ENCODE peak calls at places on chromosomes 6 and 20, in four cellular contexts. F, W, M and N are unnamed samples.

GRCh38 chr6:92810913-92811312 is 608.4 kb downstream of the EPHA7 start:
- DNase-seq in F (peak; percentile 32), M (no peak), W (no peak), N (no peak)

GRCh38 chr6:129852257-129852858 is 8.8 kb downstream of the TMEM244 start:
- DNase-seq in F (no peak), W (no peak), M (no peak), N (no peak)

GRCh38 chr20:45798935-45799642 is 7.3 kb downstream of the DNTTIP1 start:
- DNase-seq in F (peak; percentile 77), M (peak; percentile 11), W (peak; percentile 19), N (no peak)

GRCh38 chr20:38216201-38216600 is 44.3 kb downstream of the KIAA1755 start:
- DNase-seq in M (peak; percentile 47), F (no peak), W (no peak), N (peak; percentile 78)

GRCh38 chr20:31933698-31934097 is 18.1 kb downstream of the PDRG1 start:
- DNase-seq in W (no peak), F (no peak), M (peak; percentile 67), N (no peak)

GRCh38 chr20:54132612-54133433 is 41.0 kb downstream of the CYP24A1 start:
- DNase-seq in W (no peak), M (no peak), F (no peak), N (peak; percentile 91)

GRCh38 chr6:45880139-45880538 is 135.5 kb downstream of the CLIC5 start:
- DNase-seq in F (no peak), W (no peak), M (no peak), N (no peak)

GRCh38 chr20:62764156-62764935 is 31.9 kb upstream of the MRGBP start:
- DNase-seq in M (no peak), F (no peak), W (no peak), N (no peak)

GRCh38 chr6:132813173-132813856 is 1.1 kb upstream of the RPS12 start:
- DNase-seq in M (no peak), W (no peak), F (peak; percentile 68), N (no peak)

GRCh38 chr6:36805917-36806316 is 33.3 kb downstream of the CPNE5 start:
- DNase-seq in M (no peak), F (no peak), W (no peak), N (no peak)

GRCh38 chr6:165511807-165512206 is 151.2 kb downstream of the PDE10A start:
- DNase-seq in F (no peak), M (no peak), W (no peak), N (no peak)

GRCh38 chr6:63804381-63804956 is 168.9 kb downstream of the PHF3 start:
- DNase-seq in M (no peak), W (no peak), F (no peak), N (no peak)

GRCh38 chr6:16267428-16268263 is 29.3 kb downstream of the GMPR start:
- DNase-seq in F (no peak), M (no peak), W (no peak), N (no peak)